ENCODE peak calls at places on chromosomes 5 and 9, in seven cellular contexts. E is fibroblast of mammary gland; G is HuH-7; B is upper lobe of right lung; C is NCI-H1436 treated with DMSO at 0.1 percent for 48 hours; S is choroid plexus epithelial cell; O is activated T-helper 1 cell treated with anti-CD3 and anti-CD28 coated beads, Interleukin-2, amount 50 U/mL, for 16 hours. W is an unnamed sample.

GRCh38 chr9:127809562-127810377 is 7.1 kb downstream of the FPGS start:
- DNase-seq in G (no peak), S (peak), C (no peak), E (no peak), O (no peak), B (peak), W (no peak)

GRCh38 chr9:120389300-120389699 is 190.7 kb downstream of the CDK5RAP2 start:
- DNase-seq in E (no peak), B (no peak), S (no peak), G (no peak), O (no peak), C (no peak), W (no peak)

GRCh38 chr9:16236326-16236725 is 634.1 kb downstream of the BNC2 start:
- DNase-seq in G (no peak), B (no peak), E (peak), S (peak), C (no peak), O (no peak), W (peak)

GRCh38 chr5:35443803-35444595 is 173.7 kb upstream of the SPEF2 start:
- DNase-seq in S (no peak), B (no peak), O (no peak), G (no peak), E (no peak), C (no peak), W (peak)

GRCh38 chr5:105544300-105544699 is 1981.7 kb upstream of the NUDT12 start:
- DNase-seq in G (no peak), B (no peak), S (no peak), C (no peak), E (no peak), O (no peak), W (no peak)

GRCh38 chr5:104456122-104456521 is 893.5 kb upstream of the NUDT12 start:
- DNase-seq in B (no peak), C (peak), G (no peak), E (no peak), S (no peak), O (no peak), W (peak)

GRCh38 chr5:105146867-105147266 is 1584.3 kb upstream of the NUDT12 start:
- DNase-seq in E (no peak), B (no peak), S (peak), C (no peak), G (no peak), O (no peak), W (no peak)

GRCh38 chr9:86859056-86859455 is 88.2 kb downstream of the GAS1 start:
- DNase-seq in O (no peak), S (no peak), C (no peak), B (no peak), E (no peak), G (no peak), W (no peak)

GRCh38 chr9:110095238-110095637 is 112.7 kb downstream of the C9orf152 start:
- DNase-seq in G (no peak), B (no peak), O (no peak), S (peak), E (peak), C (no peak), W (peak)

GRCh38 chr5:3999929-4000328 is 404.3 kb downstream of the IRX1 start:
- DNase-seq in C (no peak), S (no peak), G (no peak), E (no peak), B (no peak), O (no peak), W (no peak)

GRCh38 chr5:74085186-74085585 is 459.2 kb downstream of the ARHGEF28 start:
- DNase-seq in C (no peak), S (no peak), B (no peak), G (no peak), O (no peak), E (no peak), W (no peak)

GRCh38 chr5:59193616-59194319 is 610.9 kb downstream of the RAB3C start:
- DNase-seq in E (peak), O (no peak), C (no peak), B (no peak), G (no peak), S (peak), W (peak)

GRCh38 chr9:109276469-109277440 is 44.1 kb downstream of the EPB41L4B start:
- DNase-seq in G (no peak), B (no peak), E (no peak), S (no peak), O (no peak), C (no peak), W (peak)

GRCh38 chr9:7570107-7570720 is 229.4 kb downstream of the DMAC1 start:
- DNase-seq in O (peak), G (no peak), E (peak), C (no peak), B (no peak), S (peak), W (peak)

GRCh38 chr9:133657120-133657661 is 21.0 kb downstream of the DBH start:
- DNase-seq in S (no peak), G (no peak), E (peak), C (no peak), B (no peak), O (no peak), W (peak)

GRCh38 chr9:114467910-114468309 is 37.4 kb downstream of the WHRN start:
- DNase-seq in E (no peak), S (no peak), O (no peak), G (no peak), B (no peak), C (no peak), W (no peak)

GRCh38 chr5:132209901-132210545 is 17.6 kb downstream of the P4HA2 start:
- DNase-seq in O (no peak), S (no peak), B (no peak), G (no peak), E (no peak), C (no peak), W (no peak)

GRCh38 chr5:150517272-150518152 is 9.6 kb downstream of the NDST1 start:
- DNase-seq in O (no peak), E (peak), S (peak), C (no peak), B (peak), G (peak), W (peak)

GRCh38 chr5:126103050-126103449 is 320.2 kb upstream of the GRAMD2B start:
- DNase-seq in O (no peak), B (no peak), C (no peak), G (no peak), S (no peak), E (no peak), W (no peak)

GRCh38 chr5:139638736-139639618 is 9.2 kb upstream of the CXXC5 start:
- DNase-seq in E (no peak), C (no peak), O (no peak), S (no peak), B (no peak), G (no peak), W (peak)